ENCODE peak calls at places on chromosomes 6 and 20, in six cellular contexts. One of them, this sample, is unnamed.

GRCh38 chr6:150195996-150196417 is 53.2 kb downstream of the PPP1R14C start:
- DNase-seq in SK-N-SH: no peak
- DNase-seq in GM12878: no peak
- DNase-seq in GM23338: no peak
- DNase-seq in sigmoid colon: no peak
- DNase-seq in stomach: no peak
- DNase-seq in this sample: no peak

GRCh38 chr6:168368063-168368835 is 48.7 kb upstream of the DACT2 start:
- DNase-seq in SK-N-SH: no peak
- DNase-seq in GM12878: no peak
- DNase-seq in GM23338: no peak
- DNase-seq in sigmoid colon: peak
- DNase-seq in stomach: no peak
- DNase-seq in this sample: no peak

GRCh38 chr6:156992396-156992795 is 215.2 kb downstream of the ARID1B start:
- DNase-seq in SK-N-SH: peak
- DNase-seq in GM12878: no peak
- DNase-seq in GM23338: no peak
- DNase-seq in sigmoid colon: no peak
- DNase-seq in stomach: no peak
- DNase-seq in this sample: no peak

GRCh38 chr6:36621371-36621855 is 27.3 kb downstream of the SRSF3 start:
- DNase-seq in SK-N-SH: no peak
- DNase-seq in GM12878: no peak
- DNase-seq in GM23338: no peak
- DNase-seq in sigmoid colon: peak
- DNase-seq in stomach: peak
- DNase-seq in this sample: no peak

GRCh38 chr6:33547499-33547898 is 32.6 kb downstream of the BAK1 start:
- DNase-seq in SK-N-SH: peak
- DNase-seq in GM12878: no peak
- DNase-seq in GM23338: no peak
- DNase-seq in sigmoid colon: no peak
- DNase-seq in stomach: no peak
- DNase-seq in this sample: no peak

GRCh38 chr20:38680492-38681118 is 43.7 kb upstream of the SLC32A1 start:
- DNase-seq in SK-N-SH: no peak
- DNase-seq in GM12878: no peak
- DNase-seq in GM23338: peak
- DNase-seq in sigmoid colon: no peak
- DNase-seq in stomach: no peak
- DNase-seq in this sample: no peak

GRCh38 chr20:46784450-46785127 is 75.1 kb downstream of the SLC2A10 start:
- DNase-seq in SK-N-SH: no peak
- DNase-seq in GM12878: no peak
- DNase-seq in GM23338: no peak
- DNase-seq in sigmoid colon: no peak
- DNase-seq in stomach: no peak
- DNase-seq in this sample: no peak

GRCh38 chr6:44661221-44661609 is 273.7 kb downstream of the CDC5L start:
- DNase-seq in SK-N-SH: no peak
- DNase-seq in GM12878: no peak
- DNase-seq in GM23338: no peak
- DNase-seq in sigmoid colon: no peak
- DNase-seq in stomach: no peak
- DNase-seq in this sample: no peak

GRCh38 chr6:18323935-18324707 is 59.8 kb upstream of the DEK start:
- DNase-seq in SK-N-SH: peak
- DNase-seq in GM12878: no peak
- DNase-seq in GM23338: peak
- DNase-seq in sigmoid colon: no peak
- DNase-seq in stomach: no peak
- DNase-seq in this sample: no peak

GRCh38 chr20:40711078-40711477 is 22.0 kb upstream of the MAFB start:
- DNase-seq in SK-N-SH: no peak
- DNase-seq in GM12878: no peak
- DNase-seq in GM23338: no peak
- DNase-seq in sigmoid colon: no peak
- DNase-seq in stomach: no peak
- DNase-seq in this sample: peak

GRCh38 chr6:44606506-44606905 is 219.0 kb downstream of the CDC5L start:
- DNase-seq in SK-N-SH: no peak
- DNase-seq in GM12878: no peak
- DNase-seq in GM23338: no peak
- DNase-seq in sigmoid colon: no peak
- DNase-seq in stomach: no peak
- DNase-seq in this sample: no peak

GRCh38 chr6:42783876-42784738 is 2.3 kb downstream of the BICRAL start:
- DNase-seq in SK-N-SH: no peak
- DNase-seq in GM12878: no peak
- DNase-seq in GM23338: no peak
- DNase-seq in sigmoid colon: no peak
- DNase-seq in stomach: no peak
- DNase-seq in this sample: no peak

GRCh38 chr6:121143476-121143875 is 190.8 kb downstream of the TBC1D32 start:
- DNase-seq in SK-N-SH: no peak
- DNase-seq in GM12878: no peak
- DNase-seq in GM23338: no peak
- DNase-seq in sigmoid colon: no peak
- DNase-seq in stomach: no peak
- DNase-seq in this sample: no peak

GRCh38 chr6:160328447-160328846 is 19.7 kb upstream of the SLC22A3 start:
- DNase-seq in SK-N-SH: no peak
- DNase-seq in GM12878: no peak
- DNase-seq in GM23338: no peak
- DNase-seq in sigmoid colon: no peak
- DNase-seq in stomach: no peak
- DNase-seq in this sample: no peak

GRCh38 chr6:17011985-17012384 is 89.9 kb upstream of the STMND1 start:
- DNase-seq in SK-N-SH: no peak
- DNase-seq in GM12878: no peak
- DNase-seq in GM23338: no peak
- DNase-seq in sigmoid colon: no peak
- DNase-seq in stomach: no peak
- DNase-seq in this sample: no peak

GRCh38 chr20:4119854-4120209 is 104.5 kb upstream of the RNF24 start:
- DNase-seq in SK-N-SH: no peak
- DNase-seq in GM12878: no peak
- DNase-seq in GM23338: no peak
- DNase-seq in sigmoid colon: no peak
- DNase-seq in stomach: no peak
- DNase-seq in this sample: no peak

GRCh38 chr6:142893088-142893487 is 51.9 kb downstream of the HIVEP2 start:
- DNase-seq in SK-N-SH: peak
- DNase-seq in GM12878: no peak
- DNase-seq in GM23338: no peak
- DNase-seq in sigmoid colon: no peak
- DNase-seq in stomach: no peak
- DNase-seq in this sample: no peak

GRCh38 chr20:31666258-31667042 is 28.7 kb downstream of the COX4I2 start:
- DNase-seq in SK-N-SH: no peak
- DNase-seq in GM12878: no peak
- DNase-seq in GM23338: no peak
- DNase-seq in sigmoid colon: peak
- DNase-seq in stomach: no peak
- DNase-seq in this sample: peak

GRCh38 chr20:20791664-20792568 is 79.5 kb upstream of the RALGAPA2 start:
- DNase-seq in SK-N-SH: no peak
- DNase-seq in GM12878: no peak
- DNase-seq in GM23338: no peak
- DNase-seq in sigmoid colon: no peak
- DNase-seq in stomach: no peak
- DNase-seq in this sample: no peak

GRCh38 chr6:18264338-18265098 is at the start of gene DEK:
- DNase-seq in SK-N-SH: peak
- DNase-seq in GM12878: no peak
- DNase-seq in GM23338: peak
- DNase-seq in sigmoid colon: peak
- DNase-seq in stomach: peak
- DNase-seq in this sample: peak

GRCh38 chr20:57957397-57958049 is 247.7 kb upstream of the PMEPA1 start:
- DNase-seq in SK-N-SH: no peak
- DNase-seq in GM12878: no peak
- DNase-seq in GM23338: no peak
- DNase-seq in sigmoid colon: no peak
- DNase-seq in stomach: no peak
- DNase-seq in this sample: no peak

GRCh38 chr20:32494498-32495216 is 90.5 kb downstream of the NOL4L start:
- DNase-seq in SK-N-SH: no peak
- DNase-seq in GM12878: no peak
- DNase-seq in GM23338: no peak
- DNase-seq in sigmoid colon: peak
- DNase-seq in stomach: no peak
- DNase-seq in this sample: no peak

GRCh38 chr6:166530211-166531045 is 56.0 kb downstream of the RAMACL start:
- DNase-seq in SK-N-SH: no peak
- DNase-seq in GM12878: no peak
- DNase-seq in GM23338: no peak
- DNase-seq in sigmoid colon: no peak
- DNase-seq in stomach: no peak
- DNase-seq in this sample: no peak

GRCh38 chr6:156948807-156949206 is 171.6 kb downstream of the ARID1B start:
- DNase-seq in SK-N-SH: no peak
- DNase-seq in GM12878: no peak
- DNase-seq in GM23338: no peak
- DNase-seq in sigmoid colon: no peak
- DNase-seq in stomach: no peak
- DNase-seq in this sample: no peak

GRCh38 chr6:149028767-149029405 is 282.1 kb downstream of the UST start:
- DNase-seq in SK-N-SH: peak
- DNase-seq in GM12878: peak
- DNase-seq in GM23338: peak
- DNase-seq in sigmoid colon: peak
- DNase-seq in stomach: peak
- DNase-seq in this sample: peak

GRCh38 chr6:105326838-105327745 is 75.8 kb downstream of the PREP start:
- DNase-seq in SK-N-SH: no peak
- DNase-seq in GM12878: no peak
- DNase-seq in GM23338: no peak
- DNase-seq in sigmoid colon: no peak
- DNase-seq in stomach: no peak
- DNase-seq in this sample: no peak

GRCh38 chr20:60136640-60137411 is 178.6 kb downstream of the CDH26 start:
- DNase-seq in SK-N-SH: no peak
- DNase-seq in GM12878: no peak
- DNase-seq in GM23338: no peak
- DNase-seq in sigmoid colon: no peak
- DNase-seq in stomach: no peak
- DNase-seq in this sample: no peak
- TF ChIP-seq POLR2AphosphoS5 in SK-N-SH: no peak
- TF ChIP-seq POLR2AphosphoS5 in GM12878: no peak
- TF ChIP-seq POLR2AphosphoS5 in GM23338: no peak
- TF ChIP-seq POLR2AphosphoS5 in sigmoid colon: no peak
- TF ChIP-seq POLR2AphosphoS5 in stomach: no peak
- TF ChIP-seq POLR2AphosphoS5 in this sample: no peak

GRCh38 chr6:155828989-155829388 is 373.4 kb upstream of the NOX3 start:
- DNase-seq in SK-N-SH: no peak
- DNase-seq in GM12878: no peak
- DNase-seq in GM23338: no peak
- DNase-seq in sigmoid colon: no peak
- DNase-seq in stomach: no peak
- DNase-seq in this sample: no peak

GRCh38 chr6:155829646-155830045 is 374.0 kb upstream of the NOX3 start:
- DNase-seq in SK-N-SH: no peak
- DNase-seq in GM12878: no peak
- DNase-seq in GM23338: no peak
- DNase-seq in sigmoid colon: no peak
- DNase-seq in stomach: no peak
- DNase-seq in this sample: no peak

GRCh38 chr6:155837474-155837873 is 381.8 kb upstream of the NOX3 start:
- DNase-seq in SK-N-SH: no peak
- DNase-seq in GM12878: no peak
- DNase-seq in GM23338: no peak
- DNase-seq in sigmoid colon: no peak
- DNase-seq in stomach: no peak
- DNase-seq in this sample: no peak

DNA sequence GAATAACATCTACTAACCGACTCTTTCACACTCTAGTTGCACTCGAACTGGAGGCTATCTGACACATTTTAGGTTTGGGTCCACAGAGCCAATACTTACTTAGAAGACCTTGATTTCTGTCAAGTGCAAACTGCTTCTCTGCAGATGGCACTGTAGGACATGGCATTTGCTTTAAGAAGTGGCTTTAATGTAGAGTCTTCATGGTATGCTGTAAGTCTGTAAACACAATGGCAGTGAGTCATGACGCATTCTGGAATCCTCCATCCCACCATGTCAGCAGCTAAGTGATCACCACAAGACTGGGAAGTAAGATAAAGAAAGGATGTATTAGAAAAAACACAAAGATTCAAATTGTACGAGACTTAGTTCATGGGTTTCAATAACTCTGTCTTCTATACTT is 377.0 kb upstream of the NOX3 start:
- DNase-seq in SK-N-SH: no peak
- DNase-seq in GM12878: no peak
- DNase-seq in GM23338: peak
- DNase-seq in sigmoid colon: no peak
- DNase-seq in stomach: no peak
- DNase-seq in this sample: no peak
- TF ChIP-seq CTCF in SK-N-SH: peak
- TF ChIP-seq CTCF in GM12878: no peak
- TF ChIP-seq CTCF in GM23338: no peak
- TF ChIP-seq CTCF in sigmoid colon: no peak
- TF ChIP-seq CTCF in stomach: no peak
- TF ChIP-seq CTCF in this sample: no peak

GRCh38 chr6:116105247-116105646 is 4.6 kb downstream of the NT5DC1 start:
- DNase-seq in SK-N-SH: no peak
- DNase-seq in GM12878: no peak
- DNase-seq in GM23338: no peak
- DNase-seq in sigmoid colon: no peak
- DNase-seq in stomach: no peak
- DNase-seq in this sample: no peak
- TF ChIP-seq POLR2AphosphoS5 in SK-N-SH: no peak
- TF ChIP-seq POLR2AphosphoS5 in GM12878: no peak
- TF ChIP-seq POLR2AphosphoS5 in GM23338: no peak
- TF ChIP-seq POLR2AphosphoS5 in sigmoid colon: no peak
- TF ChIP-seq POLR2AphosphoS5 in stomach: no peak
- TF ChIP-seq POLR2AphosphoS5 in this sample: no peak

DNA sequence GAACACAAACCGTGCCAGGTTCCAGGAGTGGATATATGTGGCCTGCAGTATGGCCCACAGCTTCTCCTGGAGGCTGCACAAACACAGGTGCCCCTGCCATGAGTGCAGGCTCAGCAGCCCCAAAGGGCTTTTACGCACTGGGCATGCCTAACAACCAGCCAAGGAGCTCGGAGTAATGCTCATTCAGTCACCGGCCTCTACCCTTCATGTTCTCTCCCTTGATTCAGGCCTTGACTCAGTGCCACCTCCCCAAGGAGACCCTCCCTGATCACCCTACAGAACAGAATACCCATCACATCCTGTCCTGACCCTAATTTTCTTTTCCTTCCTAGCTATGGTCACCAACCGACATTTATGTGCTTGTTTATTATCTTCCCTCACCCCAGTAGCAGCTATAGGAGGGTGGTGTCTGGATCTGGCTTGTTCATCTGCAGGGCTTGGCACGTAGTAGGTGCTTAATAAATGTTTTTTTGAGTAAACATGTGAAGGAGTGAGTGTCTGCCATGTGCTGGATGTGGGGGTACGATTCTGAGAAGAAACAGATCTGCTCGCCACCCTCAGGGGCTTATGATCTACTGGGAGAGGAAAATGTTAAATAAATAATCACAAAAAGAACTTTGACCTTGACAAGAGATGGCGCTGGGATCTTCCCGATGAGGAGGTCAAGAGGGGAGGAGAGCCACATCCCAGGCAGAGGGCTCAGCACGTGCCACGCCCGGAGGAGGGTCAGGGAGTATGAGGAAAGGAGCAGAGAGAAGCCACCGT is 9.2 kb downstream of the PXMP4 start:
- DNase-seq in SK-N-SH: no peak
- DNase-seq in GM12878: no peak
- DNase-seq in GM23338: no peak
- DNase-seq in sigmoid colon: no peak
- DNase-seq in stomach: no peak
- DNase-seq in this sample: no peak
- TF ChIP-seq CTCF in SK-N-SH: no peak
- TF ChIP-seq CTCF in GM12878: no peak
- TF ChIP-seq CTCF in GM23338: no peak
- TF ChIP-seq CTCF in sigmoid colon: no peak
- TF ChIP-seq CTCF in stomach: no peak
- TF ChIP-seq CTCF in this sample: no peak